ENCODE peak calls at places on chromosomes 16 and 17, in five cellular contexts. G is DMS79 treated with DMSO at 0.1 percent for 48 hours, M is body of pancreas, H is T-cell, D is mesothelial cell of epicardium. I is an unnamed sample.

GRCh38 chr17:64572682-64573154 is 65.9 kb downstream of the CEP95 start:
- DNase-seq in G (no peak), M (no peak), H (no peak), D (no peak), I (no peak)

GRCh38 chr17:39114744-39115534 is 36.5 kb downstream of the PLXDC1 start:
- DNase-seq in G (no peak), M (no peak), H (no peak), D (no peak), I (no peak)

GRCh38 chr16:64964126-64964540 is 157.7 kb downstream of the CDH11 start:
- DNase-seq in G (no peak), M (no peak), H (no peak), D (no peak), I (no peak)

GRCh38 chr17:53892222-53892621 is 69.5 kb downstream of the KIF2B start:
- DNase-seq in G (no peak), M (no peak), H (no peak), D (no peak), I (no peak)

GRCh38 chr16:47538472-47538871 is 77.3 kb downstream of the PHKB start:
- DNase-seq in G (no peak), M (no peak), H (no peak), D (no peak), I (no peak)

GRCh38 chr16:85757341-85757822 is 6.5 kb upstream of the C16orf74 start:
- DNase-seq in G (peak; percentile 18), M (no peak), H (no peak), D (no peak), I (no peak)

GRCh38 chr17:17181666-17182600 is 24.2 kb downstream of the PLD6 start:
- DNase-seq in G (no peak), M (no peak), H (no peak), D (no peak), I (no peak)

GRCh38 chr16:54284319-54284930 is 2.2 kb downstream of the IRX3 start:
- DNase-seq in G (peak; percentile 2), M (peak; percentile 27), H (no peak), D (no peak), I (no peak)

GRCh38 chr16:72857841-72858594 is 189.9 kb downstream of the ZFHX3 start:
- DNase-seq in G (no peak), M (no peak), H (no peak), D (no peak), I (no peak)